ENCODE peak calls at places on chromosomes 4 and X, in eight cellular contexts. D is prostate gland, V is HCT116, W is suprapubic skin, Q is SK-N-SH, T is endothelial cell of umbilical vein, N is GM23338, H is esophagus muscularis mucosa. B is an unnamed sample.

GRCh38 chr4:86481429-86481828 is 112.7 kb upstream of the PTPN13 start:
- DNase-seq in D (no peak), V (no peak), W (no peak), Q (no peak), T (no peak), N (peak), H (no peak), B (no peak)

GRCh38 chrX:51975811-51976210 is 82.4 kb downstream of the MAGED1 start:
- DNase-seq in D (no peak), V (no peak), W (no peak), Q (no peak), T (no peak), N (peak), H (no peak), B (no peak)

GRCh38 chr4:26050212-26050643 is 136.2 kb downstream of the SMIM20 start:
- DNase-seq in D (no peak), V (no peak), W (no peak), Q (no peak), T (no peak), N (no peak), H (no peak), B (no peak)

GRCh38 chr4:80197601-80198444 is 520 bp downstream of the PRDM8 start:
- DNase-seq in D (no peak), V (no peak), W (no peak), Q (peak), T (peak), N (peak), H (no peak), B (peak)

GRCh38 chr4:138672393-138672976 is 343.1 kb upstream of the NOCT start:
- DNase-seq in D (no peak), V (no peak), W (no peak), Q (no peak), T (no peak), N (no peak), H (no peak), B (no peak)

GRCh38 chrX:123961268-123962005 is at the start of gene STAG2:
- DNase-seq in D (peak), V (peak), W (no peak), Q (peak), T (peak), N (peak), H (peak), B (peak)

GRCh38 chr4:7206856-7207567 is 14.7 kb downstream of the SORCS2 start:
- DNase-seq in D (peak), V (no peak), W (no peak), Q (peak), T (peak), N (peak), H (no peak), B (no peak)

GRCh38 chr4:47490550-47490949 is 5.5 kb downstream of the ATP10D start:
- DNase-seq in D (no peak), V (peak), W (no peak), Q (peak), T (peak), N (peak), H (no peak), B (no peak)

GRCh38 chr4:10891866-10892265 is 207.3 kb upstream of the CLNK start:
- DNase-seq in D (no peak), V (no peak), W (no peak), Q (no peak), T (no peak), N (no peak), H (no peak), B (no peak)

GRCh38 chrX:34197946-34198345 is 65.8 kb upstream of the FAM47A start:
- DNase-seq in D (no peak), V (no peak), W (no peak), Q (no peak), T (no peak), N (no peak), H (no peak), B (no peak)

GRCh38 chrX:19245711-19246269 is 97.9 kb upstream of the PDHA1 start:
- DNase-seq in D (no peak), V (no peak), W (no peak), Q (no peak), T (no peak), N (no peak), H (no peak), B (no peak)

GRCh38 chrX:150975655-150976390 is 7.3 kb upstream of the HMGB3 start:
- DNase-seq in D (no peak), V (no peak), W (no peak), Q (no peak), T (no peak), N (no peak), H (no peak), B (no peak)

GRCh38 chr4:15063341-15063740 is 61.1 kb downstream of the CPEB2 start:
- DNase-seq in D (no peak), V (no peak), W (no peak), Q (no peak), T (no peak), N (no peak), H (no peak), B (no peak)

GRCh38 chr4:23006756-23007155 is 314.0 kb downstream of the GBA3 start:
- DNase-seq in D (no peak), V (no peak), W (no peak), Q (no peak), T (no peak), N (no peak), H (no peak), B (no peak)

GRCh38 chr4:79597266-79597665 is 189.2 kb upstream of the GK2 start:
- DNase-seq in D (no peak), V (no peak), W (no peak), Q (no peak), T (no peak), N (no peak), H (no peak), B (no peak)

GRCh38 chrX:40237745-40238178 is 140.0 kb upstream of the BCOR start:
- DNase-seq in D (no peak), V (no peak), W (no peak), Q (no peak), T (no peak), N (peak), H (no peak), B (peak)

GRCh38 chr4:29309050-29309449 is 1411.1 kb upstream of the PCDH7 start:
- DNase-seq in D (no peak), V (no peak), W (no peak), Q (no peak), T (peak), N (no peak), H (no peak), B (no peak)

GRCh38 chrX:111483876-111484275 is 27.6 kb upstream of the SERTM2 start:
- DNase-seq in D (no peak), V (no peak), W (no peak), Q (no peak), T (no peak), N (no peak), H (no peak), B (no peak)

GRCh38 chrX:150846130-150846529 is 52.3 kb downstream of the CD99L2 start:
- DNase-seq in D (no peak), V (no peak), W (no peak), Q (no peak), T (no peak), N (no peak), H (no peak), B (no peak)

GRCh38 chr4:83358410-83358809 is 23.8 kb upstream of the HPSE start:
- DNase-seq in D (no peak), V (no peak), W (no peak), Q (no peak), T (peak), N (no peak), H (no peak), B (no peak)

GRCh38 chrX:1463581-1464281 is 11.0 kb upstream of the ASMTL start:
- DNase-seq in D (no peak), V (no peak), W (peak), Q (no peak), T (no peak), N (no peak), H (peak), B (peak)

GRCh38 chr4:138110815-138111214 is 131.3 kb downstream of the SLC7A11 start:
- DNase-seq in D (no peak), V (no peak), W (no peak), Q (no peak), T (peak), N (no peak), H (no peak), B (no peak)

GRCh38 chrX:69083361-69083760 is 81.9 kb downstream of the PJA1 start:
- DNase-seq in D (no peak), V (no peak), W (no peak), Q (no peak), T (no peak), N (no peak), H (no peak), B (peak)

GRCh38 chr4:8775121-8775520 is 96.5 kb downstream of the HMX1 start:
- DNase-seq in D (no peak), V (no peak), W (no peak), Q (no peak), T (no peak), N (no peak), H (no peak), B (peak)

GRCh38 chrX:46444011-46444410 is 101.2 kb downstream of the ZNF674 start:
- DNase-seq in D (no peak), V (peak), W (no peak), Q (no peak), T (peak), N (no peak), H (no peak), B (no peak)

GRCh38 chr4:183171484-183172267 is 72.6 kb downstream of the WWC2 start:
- DNase-seq in D (no peak), V (no peak), W (no peak), Q (no peak), T (peak), N (no peak), H (no peak), B (no peak)

GRCh38 chr4:168868044-168868855 is 141.8 kb downstream of the CBR4 start:
- DNase-seq in D (no peak), V (no peak), W (no peak), Q (no peak), T (peak), N (no peak), H (no peak), B (no peak)

GRCh38 chrX:23788946-23789345 is 6.0 kb downstream of the SAT1 start:
- DNase-seq in D (no peak), V (no peak), W (no peak), Q (no peak), T (no peak), N (no peak), H (no peak), B (no peak)

GRCh38 chr4:25888781-25889180 is 25.2 kb upstream of the SMIM20 start:
- DNase-seq in D (no peak), V (no peak), W (no peak), Q (no peak), T (no peak), N (no peak), H (no peak), B (no peak)

GRCh38 chr4:87356832-87357526 is 34.0 kb downstream of the HSD17B11 start:
- DNase-seq in D (no peak), V (no peak), W (no peak), Q (no peak), T (no peak), N (no peak), H (no peak), B (no peak)

GRCh38 chr4:84218002-84218401 is 281.1 kb downstream of the NKX6-1 start:
- DNase-seq in D (no peak), V (no peak), W (no peak), Q (no peak), T (no peak), N (peak), H (no peak), B (no peak)

GRCh38 chrX:97070346-97070745 is 186.6 kb downstream of the RPA4 start:
- DNase-seq in D (no peak), V (no peak), W (no peak), Q (no peak), T (no peak), N (no peak), H (no peak), B (no peak)

GRCh38 chr4:111854494-111855087 is 290.7 kb upstream of the FAM241A start:
- DNase-seq in D (peak), V (peak), W (no peak), Q (peak), T (peak), N (peak), H (no peak), B (no peak)

GRCh38 chr4:117357422-117357821 is 272.0 kb upstream of the TRAM1L1 start:
- DNase-seq in D (no peak), V (no peak), W (no peak), Q (no peak), T (no peak), N (peak), H (no peak), B (no peak)

GRCh38 chr4:73508651-73509050 is 27.1 kb downstream of the AFM start:
- DNase-seq in D (no peak), V (no peak), W (no peak), Q (no peak), T (no peak), N (no peak), H (no peak), B (no peak)

GRCh38 chr4:84480082-84480481 is 19.0 kb downstream of the NKX6-1 start:
- DNase-seq in D (no peak), V (no peak), W (no peak), Q (no peak), T (no peak), N (peak), H (no peak), B (no peak)

GRCh38 chrX:36868592-36868991 is 139.6 kb upstream of the FAM47C start:
- DNase-seq in D (no peak), V (no peak), W (no peak), Q (no peak), T (no peak), N (no peak), H (no peak), B (no peak)

DNA sequence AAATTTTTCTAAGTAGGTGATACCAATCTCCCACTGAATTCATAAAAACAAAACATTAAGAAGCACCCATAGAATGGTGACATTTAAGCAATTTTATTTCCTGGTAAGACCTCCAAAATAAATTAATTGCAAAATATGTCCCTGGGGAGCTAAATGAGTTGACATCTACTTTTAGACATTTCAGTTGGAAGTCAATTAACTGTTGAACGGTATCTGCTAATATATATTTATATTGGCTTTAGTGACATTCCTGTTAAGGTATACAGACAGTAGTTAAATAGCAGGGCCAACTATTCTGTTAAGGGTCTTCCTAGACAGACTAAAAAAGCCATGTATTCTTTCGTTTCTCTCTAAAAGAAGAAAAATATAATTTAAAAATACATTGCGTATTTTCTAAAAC is at the start of gene PRR27:
- DNase-seq in D (no peak), V (no peak), W (no peak), Q (no peak), T (no peak), N (no peak), H (no peak), B (no peak)
- H3K27ac ChIP-seq in D (no peak), V (no peak), W (no peak), Q (no peak), T (no peak), N (no peak), H (no peak), B (no peak)

DNA sequence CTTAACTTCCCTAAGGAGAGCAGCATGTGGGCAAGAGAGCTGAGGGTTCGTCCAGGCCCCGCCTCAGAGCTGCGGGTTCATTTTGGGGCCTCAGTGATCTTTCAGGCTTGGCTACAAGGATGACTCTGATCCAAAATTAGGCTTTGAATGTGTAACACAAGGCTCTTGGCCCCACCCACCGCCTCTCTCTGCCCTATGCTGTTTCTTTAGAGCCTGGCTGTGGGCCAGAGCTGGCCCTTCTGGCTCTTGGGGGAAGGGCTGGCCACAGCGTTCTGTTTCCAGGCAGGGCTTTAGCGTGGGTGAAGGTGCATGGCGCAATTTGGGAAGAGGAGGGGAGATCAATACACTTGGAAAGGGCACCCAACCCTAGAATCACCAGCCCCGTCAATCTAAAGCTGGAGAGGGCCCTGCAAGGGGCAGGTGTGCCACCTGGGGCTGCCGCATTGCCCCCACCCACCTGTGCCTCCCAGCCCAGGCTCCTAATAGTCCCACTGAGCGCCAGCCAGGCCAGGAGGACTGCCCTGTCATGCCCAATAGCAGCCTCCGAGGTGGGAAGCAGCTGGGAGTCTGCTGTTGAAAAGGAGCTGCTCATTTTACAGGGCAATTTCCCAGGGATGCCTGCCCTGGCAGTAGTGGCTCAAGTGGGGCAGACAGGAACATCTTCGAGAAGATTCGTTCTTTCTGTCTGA is 84.5 kb upstream of the MAML3 start:
- DNase-seq in D (peak), V (no peak), W (peak), Q (peak), T (peak), N (peak), H (peak), B (no peak)
- TF ChIP-seq POLR2AphosphoS5 in D (peak), V (no peak), W (no peak), Q (peak), T (no peak), N (no peak), H (peak), B (no peak)

GRCh38 chrX:3520987-3521875 is 174.8 kb upstream of the MXRA5 start:
- DNase-seq in D (no peak), V (no peak), W (no peak), Q (no peak), T (no peak), N (no peak), H (no peak), B (no peak)
- H3K27ac ChIP-seq in D (no peak), V (no peak), W (no peak), Q (no peak), T (no peak), N (no peak), H (no peak), B (no peak)

DNA sequence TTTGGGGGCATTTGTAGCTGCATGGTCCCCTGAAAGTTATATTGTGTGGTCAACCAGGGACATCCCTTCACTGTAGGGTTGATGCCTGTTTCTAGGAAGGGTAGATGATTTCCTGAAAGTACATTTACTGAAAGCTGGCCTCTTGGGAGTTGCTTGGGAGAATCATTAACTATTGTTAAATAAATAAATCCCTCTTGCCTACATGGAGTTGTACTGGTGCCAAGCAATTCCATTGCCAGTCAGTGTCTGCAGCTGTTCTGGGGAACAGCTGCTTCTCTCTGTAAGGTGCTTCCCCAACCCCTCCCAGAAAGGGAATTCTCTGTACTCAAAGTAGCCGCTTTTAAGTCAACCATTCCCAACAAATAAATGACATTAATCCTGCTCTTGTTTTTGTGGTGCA is 51.1 kb downstream of the C4orf51 start:
- DNase-seq in D (peak), V (no peak), W (no peak), Q (no peak), T (no peak), N (no peak), H (no peak), B (no peak)
- TF ChIP-seq POLR2AphosphoS5 in D (peak), V (no peak), W (no peak), Q (no peak), T (no peak), N (no peak), H (no peak), B (no peak)

GRCh38 chr4:108590776-108591175 is 29.6 kb upstream of the RPL34 start:
- DNase-seq in D (no peak), V (no peak), W (no peak), Q (no peak), T (no peak), N (no peak), H (no peak), B (no peak)
- H3K27ac ChIP-seq in D (no peak), V (no peak), W (no peak), Q (no peak), T (peak), N (no peak), H (no peak), B (no peak)

DNA sequence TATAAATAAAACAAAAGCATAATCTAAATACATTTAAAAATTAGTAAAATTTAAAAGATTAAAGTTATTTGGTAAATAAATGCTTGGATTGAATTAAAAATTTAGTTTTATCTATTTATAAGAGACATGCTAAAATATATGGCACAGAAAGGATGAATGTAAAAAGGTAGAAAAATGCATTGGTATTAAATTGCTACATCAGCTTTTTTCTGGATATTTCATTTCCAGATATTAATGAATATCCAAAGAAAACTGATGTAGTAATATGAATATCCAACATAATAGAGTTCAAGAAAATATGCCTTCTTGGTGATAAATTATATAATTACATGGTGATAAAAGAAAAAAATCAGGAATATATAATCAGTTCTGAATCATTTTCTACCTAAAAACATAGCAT is 1743.9 kb downstream of the RPA4 start:
- DNase-seq in D (no peak), V (no peak), W (no peak), Q (no peak), T (no peak), N (no peak), H (no peak), B (no peak)
- TF ChIP-seq POLR2AphosphoS5 in D (no peak), V (no peak), W (no peak), Q (no peak), T (no peak), N (no peak), H (no peak), B (no peak)

DNA sequence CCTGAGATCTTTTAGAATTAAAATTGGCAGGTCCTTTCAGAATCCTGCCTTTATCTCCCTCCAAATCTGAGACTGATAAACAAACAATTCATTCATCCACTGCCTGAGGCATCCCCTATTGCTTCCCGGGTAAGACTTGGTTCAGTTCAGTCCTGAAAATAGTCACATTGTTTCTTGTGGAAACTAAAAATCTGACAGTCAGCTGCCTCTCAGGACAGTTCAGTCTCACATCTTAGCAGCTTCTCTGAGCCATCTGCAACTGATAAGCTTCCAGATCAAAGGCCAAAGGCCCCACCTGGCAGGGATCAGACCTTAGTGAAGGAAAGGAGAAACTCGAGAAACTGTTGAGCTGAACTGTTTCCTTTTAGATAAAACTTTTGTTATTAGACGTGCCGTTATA is 264.5 kb downstream of the IL15 start:
- DNase-seq in D (no peak), V (no peak), W (no peak), Q (no peak), T (no peak), N (no peak), H (no peak), B (no peak)
- H3K27ac ChIP-seq in D (no peak), V (no peak), W (no peak), Q (no peak), T (no peak), N (no peak), H (no peak), B (no peak)

B was measured in spleen.